ENCODE peak calls at places on chromosomes 7 and 10, in nine cellular contexts. One of them, this sample, is unnamed.

GRCh38 chr10:132059760-132060508 is 5.8 kb upstream of the JAKMIP3 start:
- DNase-seq in cardiac muscle cell: no peak
- DNase-seq in GM13977: no peak
- DNase-seq in HFFc6: no peak
- DNase-seq in foreskin fibroblast: no peak
- DNase-seq in nephron progenitor cell: no peak
- DNase-seq in HFF-Myc: no peak
- DNase-seq in MM.1S: no peak
- DNase-seq in RWPE2: no peak
- DNase-seq in this sample: no peak

GRCh38 chr10:1684991-1685390 is 52.3 kb downstream of the ADARB2 start:
- DNase-seq in cardiac muscle cell: no peak
- DNase-seq in GM13977: no peak
- DNase-seq in HFFc6: no peak
- DNase-seq in foreskin fibroblast: no peak
- DNase-seq in nephron progenitor cell: no peak
- DNase-seq in HFF-Myc: no peak
- DNase-seq in MM.1S: no peak
- DNase-seq in RWPE2: no peak
- DNase-seq in this sample: no peak

GRCh38 chr7:106057962-106058901 is 53.9 kb downstream of the SYPL1 start:
- DNase-seq in cardiac muscle cell: no peak
- DNase-seq in GM13977: peak
- DNase-seq in HFFc6: no peak
- DNase-seq in foreskin fibroblast: peak
- DNase-seq in nephron progenitor cell: no peak
- DNase-seq in HFF-Myc: no peak
- DNase-seq in MM.1S: no peak
- DNase-seq in RWPE2: peak
- DNase-seq in this sample: no peak

GRCh38 chr10:115939101-115939815 is 333.7 kb downstream of the GFRA1 start:
- DNase-seq in cardiac muscle cell: no peak
- DNase-seq in GM13977: no peak
- DNase-seq in HFFc6: no peak
- DNase-seq in foreskin fibroblast: no peak
- DNase-seq in nephron progenitor cell: no peak
- DNase-seq in HFF-Myc: no peak
- DNase-seq in MM.1S: peak
- DNase-seq in RWPE2: no peak
- DNase-seq in this sample: no peak

GRCh38 chr10:117980216-117980615 is 66.5 kb downstream of the RAB11FIP2 start:
- DNase-seq in cardiac muscle cell: no peak
- DNase-seq in GM13977: no peak
- DNase-seq in HFFc6: peak
- DNase-seq in foreskin fibroblast: peak
- DNase-seq in nephron progenitor cell: no peak
- DNase-seq in HFF-Myc: no peak
- DNase-seq in MM.1S: no peak
- DNase-seq in RWPE2: no peak
- DNase-seq in this sample: no peak

GRCh38 chr10:111281516-111281915 is 204.7 kb downstream of the ADRA2A start:
- DNase-seq in cardiac muscle cell: peak
- DNase-seq in GM13977: no peak
- DNase-seq in HFFc6: no peak
- DNase-seq in foreskin fibroblast: no peak
- DNase-seq in nephron progenitor cell: no peak
- DNase-seq in HFF-Myc: no peak
- DNase-seq in MM.1S: no peak
- DNase-seq in RWPE2: no peak
- DNase-seq in this sample: no peak

GRCh38 chr10:132430861-132431271 is 33.9 kb downstream of the PWWP2B start:
- DNase-seq in cardiac muscle cell: no peak
- DNase-seq in GM13977: no peak
- DNase-seq in HFFc6: no peak
- DNase-seq in foreskin fibroblast: no peak
- DNase-seq in nephron progenitor cell: no peak
- DNase-seq in HFF-Myc: no peak
- DNase-seq in MM.1S: no peak
- DNase-seq in RWPE2: no peak
- DNase-seq in this sample: no peak

GRCh38 chr7:2609001-2609411 is 22.8 kb upstream of the TTYH3 start:
- DNase-seq in cardiac muscle cell: peak
- DNase-seq in GM13977: peak
- DNase-seq in HFFc6: no peak
- DNase-seq in foreskin fibroblast: peak
- DNase-seq in nephron progenitor cell: no peak
- DNase-seq in HFF-Myc: no peak
- DNase-seq in MM.1S: no peak
- DNase-seq in RWPE2: no peak
- DNase-seq in this sample: no peak

GRCh38 chr7:158588085-158588877 is 658 bp upstream of the PTPRN2 start:
- DNase-seq in cardiac muscle cell: no peak
- DNase-seq in GM13977: no peak
- DNase-seq in HFFc6: no peak
- DNase-seq in foreskin fibroblast: peak
- DNase-seq in nephron progenitor cell: no peak
- DNase-seq in HFF-Myc: no peak
- DNase-seq in MM.1S: no peak
- DNase-seq in RWPE2: no peak
- DNase-seq in this sample: no peak

DNA sequence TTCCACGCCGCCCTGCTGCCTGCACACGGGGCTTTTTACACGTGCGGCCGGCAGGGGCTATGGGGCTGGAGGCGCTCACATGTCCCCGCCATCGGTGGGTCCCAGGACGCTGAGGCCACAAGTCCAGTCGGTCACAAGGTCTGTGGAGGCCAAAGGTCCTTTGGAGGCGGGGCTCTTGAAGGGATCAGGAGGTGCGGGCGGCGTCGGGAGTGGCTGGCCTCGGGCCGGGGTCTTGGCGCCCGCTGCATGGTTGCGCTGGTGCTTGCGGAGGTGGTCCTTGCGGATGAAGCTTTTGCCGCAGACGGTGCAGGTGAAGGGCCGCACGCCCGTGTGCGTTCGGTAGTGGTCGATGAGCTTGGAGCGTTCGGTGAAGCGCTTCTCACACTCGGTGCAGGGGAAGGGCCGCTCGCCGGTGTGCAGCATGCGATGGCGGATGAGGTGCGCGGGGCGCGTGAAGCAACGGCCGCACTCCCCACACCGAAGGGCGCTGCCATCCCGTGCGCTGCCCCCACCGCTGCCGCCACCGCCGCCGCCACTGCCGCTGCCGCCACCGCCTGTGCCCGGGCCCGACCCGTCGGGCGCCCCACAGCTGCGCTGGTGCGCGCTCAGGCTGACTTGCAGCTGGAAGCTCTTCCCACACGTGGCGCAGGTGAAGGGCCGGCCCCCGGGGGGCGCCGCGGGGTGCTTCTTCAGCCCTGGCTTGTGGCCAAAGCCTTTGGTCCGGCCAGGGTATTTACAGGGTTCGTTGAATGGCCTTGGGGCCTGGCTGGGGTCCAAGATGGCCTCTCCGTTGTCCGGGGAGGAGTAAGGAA is 13.7 kb upstream of the ZNF777 start:
- DNase-seq in cardiac muscle cell: no peak
- DNase-seq in GM13977: no peak
- DNase-seq in HFFc6: no peak
- DNase-seq in foreskin fibroblast: no peak
- DNase-seq in nephron progenitor cell: no peak
- DNase-seq in HFF-Myc: no peak
- DNase-seq in MM.1S: no peak
- DNase-seq in RWPE2: no peak
- DNase-seq in this sample: no peak
- TF ChIP-seq CTCF in cardiac muscle cell: no peak
- TF ChIP-seq CTCF in GM13977: no peak
- TF ChIP-seq CTCF in HFFc6: peak
- TF ChIP-seq CTCF in foreskin fibroblast: no peak
- TF ChIP-seq CTCF in nephron progenitor cell: no peak
- TF ChIP-seq CTCF in HFF-Myc: no peak
- TF ChIP-seq CTCF in MM.1S: no peak
- TF ChIP-seq CTCF in RWPE2: no peak
- TF ChIP-seq CTCF in this sample: no peak

GRCh38 chr7:152050547-152050971 is 25.1 kb downstream of the GALNT11 start:
- DNase-seq in cardiac muscle cell: no peak
- DNase-seq in GM13977: no peak
- DNase-seq in HFFc6: no peak
- DNase-seq in foreskin fibroblast: no peak
- DNase-seq in nephron progenitor cell: no peak
- DNase-seq in HFF-Myc: no peak
- DNase-seq in MM.1S: no peak
- DNase-seq in RWPE2: no peak
- DNase-seq in this sample: no peak

GRCh38 chr7:152052772-152053171 is 27.3 kb downstream of the GALNT11 start:
- DNase-seq in cardiac muscle cell: no peak
- DNase-seq in GM13977: no peak
- DNase-seq in HFFc6: no peak
- DNase-seq in foreskin fibroblast: no peak
- DNase-seq in nephron progenitor cell: peak
- DNase-seq in HFF-Myc: no peak
- DNase-seq in MM.1S: no peak
- DNase-seq in RWPE2: no peak
- DNase-seq in this sample: no peak

GRCh38 chr7:152051968-152052367 is 26.5 kb downstream of the GALNT11 start:
- DNase-seq in cardiac muscle cell: no peak
- DNase-seq in GM13977: no peak
- DNase-seq in HFFc6: no peak
- DNase-seq in foreskin fibroblast: no peak
- DNase-seq in nephron progenitor cell: no peak
- DNase-seq in HFF-Myc: no peak
- DNase-seq in MM.1S: no peak
- DNase-seq in RWPE2: no peak
- DNase-seq in this sample: no peak

GRCh38 chr7:152056621-152057274 is 31.3 kb downstream of the GALNT11 start:
- DNase-seq in cardiac muscle cell: no peak
- DNase-seq in GM13977: no peak
- DNase-seq in HFFc6: no peak
- DNase-seq in foreskin fibroblast: no peak
- DNase-seq in nephron progenitor cell: no peak
- DNase-seq in HFF-Myc: no peak
- DNase-seq in MM.1S: no peak
- DNase-seq in RWPE2: no peak
- DNase-seq in this sample: no peak

GRCh38 chr7:152054377-152055230 is 29.1 kb downstream of the GALNT11 start:
- DNase-seq in cardiac muscle cell: peak
- DNase-seq in GM13977: no peak
- DNase-seq in HFFc6: peak
- DNase-seq in foreskin fibroblast: peak
- DNase-seq in nephron progenitor cell: no peak
- DNase-seq in HFF-Myc: no peak
- DNase-seq in MM.1S: no peak
- DNase-seq in RWPE2: no peak
- DNase-seq in this sample: no peak
- TF ChIP-seq CTCF in cardiac muscle cell: peak
- TF ChIP-seq CTCF in GM13977: no peak
- TF ChIP-seq CTCF in HFFc6: peak
- TF ChIP-seq CTCF in foreskin fibroblast: no peak
- TF ChIP-seq CTCF in nephron progenitor cell: no peak
- TF ChIP-seq CTCF in HFF-Myc: no peak
- TF ChIP-seq CTCF in MM.1S: no peak
- TF ChIP-seq CTCF in RWPE2: no peak
- TF ChIP-seq CTCF in this sample: no peak

DNA sequence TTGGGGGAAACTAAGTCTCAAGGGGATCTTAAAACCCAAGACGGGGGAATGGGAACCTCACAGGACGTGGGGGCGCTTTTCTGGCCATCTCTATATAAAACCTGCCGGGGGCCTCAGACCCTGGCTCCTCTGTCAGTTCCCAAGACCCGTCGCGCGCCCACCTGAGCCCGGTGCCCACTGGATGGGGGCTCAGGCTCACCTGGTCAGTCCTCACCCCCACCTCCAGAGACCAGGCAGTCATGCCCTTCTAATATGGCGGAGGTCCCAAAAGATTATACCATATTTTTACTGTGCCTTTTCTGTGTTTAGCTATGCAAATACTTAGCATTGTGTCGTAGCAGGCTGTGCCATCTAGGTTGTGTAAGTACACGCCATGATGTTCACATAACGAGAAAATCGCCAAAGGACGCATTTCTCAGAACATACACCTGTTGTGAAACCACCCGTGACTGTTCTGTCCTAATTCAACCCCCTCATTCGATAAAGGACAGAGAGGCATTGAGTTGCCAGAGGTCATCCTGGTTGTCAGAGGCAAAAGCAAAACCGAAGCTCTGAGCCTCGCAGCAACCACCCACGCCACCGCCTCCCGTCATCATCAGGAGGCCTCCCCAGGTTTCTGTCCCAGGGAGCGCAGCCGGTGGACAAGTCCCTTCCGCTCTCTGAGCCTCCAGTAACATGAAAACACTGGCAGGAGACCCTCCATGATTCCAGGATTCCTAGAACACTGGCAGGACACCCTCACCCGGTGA is 28.9 kb downstream of the OAT start:
- DNase-seq in cardiac muscle cell: no peak
- DNase-seq in GM13977: no peak
- DNase-seq in HFFc6: no peak
- DNase-seq in foreskin fibroblast: no peak
- DNase-seq in nephron progenitor cell: no peak
- DNase-seq in HFF-Myc: no peak
- DNase-seq in MM.1S: peak
- DNase-seq in RWPE2: no peak
- DNase-seq in this sample: no peak
- TF ChIP-seq CTCF in cardiac muscle cell: no peak
- TF ChIP-seq CTCF in GM13977: no peak
- TF ChIP-seq CTCF in HFFc6: peak
- TF ChIP-seq CTCF in foreskin fibroblast: no peak
- TF ChIP-seq CTCF in nephron progenitor cell: no peak
- TF ChIP-seq CTCF in HFF-Myc: no peak
- TF ChIP-seq CTCF in MM.1S: no peak
- TF ChIP-seq CTCF in RWPE2: peak
- TF ChIP-seq CTCF in this sample: no peak

DNA sequence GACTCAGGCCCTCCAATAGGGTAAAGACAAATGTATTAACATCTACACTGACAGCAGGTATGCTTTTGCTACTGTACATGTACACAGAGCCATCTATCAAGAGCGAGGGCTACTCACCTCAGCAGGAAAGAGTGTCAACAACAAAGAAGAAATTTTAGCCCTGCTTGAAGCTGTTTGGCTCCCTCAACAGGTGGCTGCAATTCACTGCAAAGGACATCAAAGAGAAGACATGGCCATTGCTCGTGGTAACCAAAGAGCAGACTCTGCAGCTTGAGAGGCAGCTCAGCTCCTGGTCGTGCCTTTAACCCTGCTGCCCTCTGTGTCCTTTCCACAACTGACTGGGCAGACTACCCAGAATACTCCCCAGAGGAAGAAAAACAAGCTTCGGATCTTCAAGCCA is 5.1 kb downstream of the AKR1B15 start:
- DNase-seq in cardiac muscle cell: peak
- DNase-seq in GM13977: peak
- DNase-seq in HFFc6: no peak
- DNase-seq in foreskin fibroblast: peak
- DNase-seq in nephron progenitor cell: peak
- DNase-seq in HFF-Myc: no peak
- DNase-seq in MM.1S: peak
- DNase-seq in RWPE2: no peak
- DNase-seq in this sample: no peak
- TF ChIP-seq CTCF in cardiac muscle cell: no peak
- TF ChIP-seq CTCF in GM13977: peak
- TF ChIP-seq CTCF in HFFc6: peak
- TF ChIP-seq CTCF in foreskin fibroblast: no peak
- TF ChIP-seq CTCF in nephron progenitor cell: no peak
- TF ChIP-seq CTCF in HFF-Myc: peak
- TF ChIP-seq CTCF in MM.1S: peak
- TF ChIP-seq CTCF in RWPE2: peak
- TF ChIP-seq CTCF in this sample: no peak

This sample was measured in omental fat pad.